ENCODE peak calls at places on chromosomes 12 and 14, in four cellular contexts. Z, F, G and V are unnamed samples.

GRCh38 chr14:104462651-104463630 is 116.6 kb upstream of the C14orf180 start:
- DNase-seq in Z (no peak), F (no peak), G (no peak), V (no peak)

GRCh38 chr12:40769846-40770245 is 77.6 kb downstream of the CNTN1 start:
- DNase-seq in Z (no peak), F (no peak), G (no peak), V (peak; percentile 5)

GRCh38 chr14:31080060-31080459 is 53.9 kb upstream of the STRN3 start:
- DNase-seq in Z (no peak), F (no peak), G (no peak), V (no peak)

GRCh38 chr12:52879394-52880351 is 25.2 kb downstream of the KRT8 start:
- DNase-seq in Z (peak; percentile 80), F (peak; percentile 84), G (peak; percentile 69), V (peak; percentile 66)

GRCh38 chr14:74601982-74602381 is 10.1 kb downstream of the LTBP2 start:
- DNase-seq in Z (no peak), F (no peak), G (no peak), V (no peak)

GRCh38 chr12:110345176-110345651 is 58.3 kb downstream of the ANAPC7 start:
- DNase-seq in Z (no peak), F (peak; percentile 67), G (no peak), V (no peak)

GRCh38 chr14:91888641-91889476 is 21.5 kb upstream of the TC2N start:
- DNase-seq in Z (no peak), F (no peak), G (no peak), V (no peak)

GRCh38 chr14:76472199-76472723 is 96.3 kb downstream of the ESRRB start:
- DNase-seq in Z (no peak), F (no peak), G (no peak), V (no peak)

GRCh38 chr12:6288235-6288634 is 22.2 kb upstream of the PLEKHG6 start:
- DNase-seq in Z (no peak), F (no peak), G (no peak), V (no peak)

GRCh38 chr14:99270491-99271287 is 1.3 kb downstream of the BCL11B start:
- DNase-seq in Z (no peak), F (peak; percentile 57), G (no peak), V (no peak)

GRCh38 chr12:123958462-123958861 is 14.2 kb downstream of the CCDC92 start:
- DNase-seq in Z (no peak), F (no peak), G (no peak), V (no peak)

GRCh38 chr14:93028724-93029076 is 87.0 kb downstream of the ITPK1 start:
- DNase-seq in Z (no peak), F (no peak), G (no peak), V (no peak)

GRCh38 chr12:26177303-26177702 is 18.1 kb upstream of the SSPN start:
- DNase-seq in Z (no peak), F (no peak), G (no peak), V (peak; percentile 36)

GRCh38 chr12:14273911-14274306 is 91.6 kb upstream of the ATF7IP start:
- DNase-seq in Z (no peak), F (no peak), G (no peak), V (peak; percentile 81)

GRCh38 chr14:68952544-68953535 is 26.3 kb downstream of the ACTN1 start:
- DNase-seq in Z (peak; percentile 53), F (no peak), G (no peak), V (peak; percentile 25)

GRCh38 chr14:94088516-94088915 is 7.4 kb downstream of the IFI27L1 start:
- DNase-seq in Z (no peak), F (no peak), G (no peak), V (no peak)

GRCh38 chr12:3132636-3133409 is 55.6 kb downstream of the TSPAN9 start:
- DNase-seq in Z (no peak), F (no peak), G (no peak), V (no peak)

DNA sequence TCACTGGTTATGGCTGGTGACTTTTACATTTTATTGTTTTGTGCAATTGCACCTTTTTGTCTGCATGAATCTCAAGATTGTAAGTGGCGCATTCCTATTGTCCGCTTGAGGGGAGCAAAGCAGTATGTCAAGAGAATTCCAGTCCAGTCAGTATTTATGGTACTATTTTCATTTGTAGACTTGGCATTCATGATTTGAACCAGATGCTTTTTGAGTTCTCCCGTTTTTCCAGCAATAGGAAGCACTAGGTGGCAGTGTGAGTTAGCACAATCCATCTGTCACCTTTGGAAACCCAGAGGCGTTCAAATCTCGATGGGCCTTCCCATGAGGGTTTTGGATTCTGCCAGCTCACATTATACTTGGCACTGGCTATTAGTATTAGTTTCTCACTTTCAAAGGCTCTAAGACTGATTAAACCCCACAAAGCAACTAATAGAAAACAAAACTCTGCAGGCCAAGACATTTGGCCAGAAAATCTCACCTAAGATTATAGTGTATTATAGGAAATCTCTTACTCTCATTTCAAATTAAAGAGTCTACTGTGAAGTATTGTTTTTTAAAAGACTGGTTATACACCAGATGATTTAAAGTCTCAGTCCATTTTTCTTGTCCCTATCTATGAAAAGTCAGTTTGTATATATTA is 2.2 kb downstream of the DACT1 start:
- DNase-seq in Z (peak; percentile 74), F (peak; percentile 51), G (no peak), V (peak; percentile 59)
- H3K4me3 ChIP-seq in Z (peak overlapping the region; percentile 52), F (no peak overlapping the region), G (peak overlapping the region; percentile 18), V (no peak overlapping the region)

GRCh38 chr14:97978336-97978735 is 1181.2 kb downstream of the VRK1 start:
- DNase-seq in Z (peak; percentile 54), F (peak; percentile 55), G (no peak), V (peak; percentile 57)
- TF ChIP-seq CTCF in Z (no peak), F (peak; percentile 30), G (no peak), V (no peak)

DNA sequence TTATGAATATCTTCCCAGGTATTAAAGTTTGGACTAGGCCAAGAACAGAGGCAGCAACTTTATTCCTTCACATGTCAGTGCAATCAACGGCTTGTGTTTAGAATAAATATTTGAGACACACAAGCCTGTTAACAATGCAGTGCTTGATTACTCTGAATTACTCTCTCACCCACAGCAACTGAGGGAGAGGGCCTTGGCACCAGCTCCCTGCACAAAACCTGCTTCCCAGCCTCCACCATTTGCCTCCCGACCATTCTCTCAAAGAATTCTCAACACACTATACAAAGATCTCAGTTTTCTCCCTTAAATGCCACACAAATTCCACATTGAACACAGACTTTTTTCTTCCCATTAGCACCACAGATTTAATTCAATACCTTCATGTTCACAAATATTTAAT is 77.0 kb downstream of the STON2 start:
- DNase-seq in Z (no peak), F (no peak), G (no peak), V (no peak)
- H3K4me3 ChIP-seq in Z (no peak overlapping the region), F (no peak overlapping the region), G (no peak overlapping the region), V (no peak overlapping the region)

DNA sequence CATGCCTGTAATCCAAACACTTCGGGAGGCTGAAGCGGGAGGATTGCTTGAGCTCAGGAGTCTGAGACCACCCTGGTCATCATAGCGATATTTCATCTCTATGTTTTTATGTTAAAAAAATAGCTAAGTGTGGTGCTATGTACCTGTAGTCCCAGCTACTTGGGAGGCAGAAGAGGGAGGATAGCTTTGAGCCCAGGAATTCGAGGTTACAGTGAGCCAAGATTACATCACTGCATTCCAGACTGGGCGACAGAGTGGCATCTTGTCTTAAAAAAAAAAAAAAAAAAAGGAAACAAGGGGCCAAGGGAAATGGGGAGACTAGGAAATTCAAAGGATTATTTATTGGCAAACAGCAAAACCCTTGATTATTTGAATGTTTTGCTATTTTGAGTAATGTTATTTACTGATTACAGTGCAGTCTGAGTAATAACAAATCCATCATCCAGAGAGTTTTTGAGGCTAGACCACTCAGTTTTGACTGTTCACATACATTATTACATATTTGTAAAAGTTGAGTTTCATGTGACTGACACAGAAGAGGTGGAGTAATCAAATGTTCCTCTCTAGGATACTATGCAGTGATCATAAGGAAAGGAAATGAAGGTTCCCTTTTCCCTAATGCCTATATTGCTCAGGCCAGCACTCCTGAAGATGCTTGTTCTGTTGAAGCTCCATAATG is 40.8 kb downstream of the PRKCH start:
- DNase-seq in Z (no peak), F (no peak), G (no peak), V (no peak)
- TF ChIP-seq CTCF in Z (no peak), F (no peak), G (no peak), V (no peak)

GRCh38 chr12:65778268-65779090 is 45.8 kb upstream of the HMGA2 start:
- DNase-seq in Z (no peak), F (no peak), G (no peak), V (no peak)

GRCh38 chr12:65779946-65780345 is 44.3 kb upstream of the HMGA2 start:
- DNase-seq in Z (no peak), F (no peak), G (no peak), V (no peak)

GRCh38 chr12:65776994-65777393 is 47.3 kb upstream of the HMGA2 start:
- DNase-seq in Z (no peak), F (no peak), G (no peak), V (no peak)

GRCh38 chr12:65781681-65782269 is 42.5 kb upstream of the HMGA2 start:
- DNase-seq in Z (no peak), F (no peak), G (no peak), V (no peak)

GRCh38 chr12:65779091-65779642 is 45.1 kb upstream of the HMGA2 start:
- DNase-seq in Z (no peak), F (no peak), G (no peak), V (no peak)
- H3K4me3 ChIP-seq in Z (no peak overlapping the region), F (no peak overlapping the region), G (no peak overlapping the region), V (no peak overlapping the region)